ENCODE peak calls at places on chromosomes 5 and 9, in ten cellular contexts. D is H7, I is MM.1S, H is heart right ventricle, Q is kidney epithelial cell, A is lung, S is aorta, G is HepG2, V is adipocyte, Y is small intestine. U is an unnamed sample.

GRCh38 chr9:125156551-125156950 is 13.2 kb upstream of the SCAI start:
- DNase-seq in D (no peak), I (no peak), H (no peak), Q (no peak), A (no peak), S (no peak), G (no peak), V (no peak), Y (no peak), U (no peak)

GRCh38 chr5:93576015-93576414 is 5.0 kb downstream of the NR2F1-AS1 start:
- DNase-seq in D (peak; percentile 4), I (no peak), H (no peak), Q (no peak), A (no peak), S (no peak), G (no peak), V (no peak), Y (no peak), U (no peak)

GRCh38 chr5:75510836-75511434 is 494 bp downstream of the CERT1 start:
- DNase-seq in D (peak; percentile 69), I (peak; percentile 16), H (peak; percentile 52), Q (no peak), A (peak; percentile 59), S (peak; percentile 86), G (peak; percentile 3), V (peak; percentile 70), Y (peak; percentile 69), U (peak; percentile 38)

GRCh38 chr5:54180616-54181015 is 129.8 kb downstream of the ARL15 start:
- DNase-seq in D (no peak), I (no peak), H (no peak), Q (no peak), A (no peak), S (no peak), G (no peak), V (peak; percentile 72), Y (no peak), U (no peak)

GRCh38 chr5:143488372-143488771 is 84.9 kb upstream of the NR3C1 start:
- DNase-seq in D (no peak), I (no peak), H (no peak), Q (no peak), A (no peak), S (no peak), G (no peak), V (no peak), Y (no peak), U (no peak)

GRCh38 chr5:60586307-60586901 is 113.6 kb downstream of the DEPDC1B start:
- DNase-seq in D (no peak), I (peak; percentile 37), H (no peak), Q (no peak), A (no peak), S (no peak), G (peak; percentile 54), V (peak; percentile 58), Y (peak; percentile 6), U (no peak)

GRCh38 chr9:93575706-93576295 is 583 bp upstream of the PHF2 start:
- DNase-seq in D (peak; percentile 83), I (peak; percentile 37), H (peak; percentile 54), Q (no peak), A (peak; percentile 58), S (peak; percentile 81), G (no peak), V (peak; percentile 58), Y (peak; percentile 37), U (peak; percentile 41)

GRCh38 chr9:19876569-19877316 is 87.9 kb upstream of the SLC24A2 start:
- DNase-seq in D (no peak), I (no peak), H (no peak), Q (no peak), A (no peak), S (no peak), G (no peak), V (peak; percentile 5), Y (no peak), U (no peak)

GRCh38 chr9:3498691-3499090 is 27.1 kb downstream of the RFX3 start:
- DNase-seq in D (no peak), I (no peak), H (no peak), Q (peak; percentile 12), A (no peak), S (no peak), G (no peak), V (no peak), Y (peak; percentile 10), U (no peak)

GRCh38 chr5:116637149-116637740 is 62.6 kb upstream of the SEMA6A start:
- DNase-seq in D (no peak), I (no peak), H (no peak), Q (no peak), A (no peak), S (no peak), G (no peak), V (no peak), Y (no peak), U (no peak)

GRCh38 chr9:80078826-80079225 is 507.1 kb downstream of the TLE4 start:
- DNase-seq in D (no peak), I (no peak), H (no peak), Q (no peak), A (no peak), S (no peak), G (no peak), V (no peak), Y (no peak), U (no peak)

GRCh38 chr5:100797863-100798262 is 105.2 kb downstream of the ST8SIA4 start:
- DNase-seq in D (no peak), I (no peak), H (no peak), Q (peak; percentile 31), A (no peak), S (no peak), G (no peak), V (peak; percentile 53), Y (no peak), U (no peak)

GRCh38 chr5:15748266-15748665 is 248.3 kb downstream of the FBXL7 start:
- DNase-seq in D (no peak), I (peak; percentile 14), H (no peak), Q (no peak), A (no peak), S (no peak), G (no peak), V (no peak), Y (no peak), U (no peak)

DNA sequence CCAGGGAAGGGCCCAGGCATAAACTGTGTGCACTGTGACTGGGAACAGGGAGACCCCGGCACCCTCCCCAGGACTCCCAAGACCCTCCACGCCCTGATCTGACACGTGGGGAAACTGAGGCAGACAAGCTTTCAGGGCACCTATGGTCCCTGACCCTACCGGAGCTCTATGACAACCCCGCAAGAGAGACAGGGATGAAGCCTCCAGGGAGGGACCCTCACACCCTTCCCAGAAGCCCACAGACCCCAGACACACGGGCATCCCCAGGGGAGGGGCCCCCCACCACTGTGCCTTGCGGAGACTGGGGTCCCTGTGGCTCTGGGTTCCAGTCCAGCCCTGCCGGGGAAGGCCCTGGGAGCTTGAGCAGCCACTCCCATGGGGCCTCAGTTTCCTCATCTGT is 6.4 kb upstream of the EGFL7 start:
- DNase-seq in D (no peak), I (no peak), H (peak; percentile 9), Q (no peak), A (no peak), S (no peak), G (no peak), V (no peak), Y (no peak), U (no peak)
- H3K27me3 ChIP-seq in D (no peaks in the 10 kb centered on the region), I (peaks cover 96% of the 10 kb centered on the region), H (peaks cover 9% of the 10 kb centered on the region), Q (peaks cover 28% of the 10 kb centered on the region), A (no peaks in the 10 kb centered on the region), S (no peaks in the 10 kb centered on the region), G (peaks cover 41% of the 10 kb centered on the region), V (peaks cover 33% of the 10 kb centered on the region), Y (peaks cover 16% of the 10 kb centered on the region), U (no peaks in the 10 kb centered on the region)

GRCh38 chr5:73311291-73312110 is 137.1 kb downstream of the FOXD1 start:
- DNase-seq in D (peak; percentile 72), I (no peak), H (peak; percentile 8), Q (peak; percentile 65), A (no peak), S (peak; percentile 85), G (no peak), V (peak; percentile 60), Y (no peak), U (peak; percentile 94)
- H3K4me3 ChIP-seq in D (peak overlapping the region; percentile 15), I (no peak overlapping the region), H (peak overlapping the region; percentile 20), Q (no peak overlapping the region), A (no peak overlapping the region), S (no peak overlapping the region), G (no peak overlapping the region), V (peak overlapping the region; percentile 61), Y (no peak overlapping the region), U (peak overlapping the region; percentile 1)

DNA sequence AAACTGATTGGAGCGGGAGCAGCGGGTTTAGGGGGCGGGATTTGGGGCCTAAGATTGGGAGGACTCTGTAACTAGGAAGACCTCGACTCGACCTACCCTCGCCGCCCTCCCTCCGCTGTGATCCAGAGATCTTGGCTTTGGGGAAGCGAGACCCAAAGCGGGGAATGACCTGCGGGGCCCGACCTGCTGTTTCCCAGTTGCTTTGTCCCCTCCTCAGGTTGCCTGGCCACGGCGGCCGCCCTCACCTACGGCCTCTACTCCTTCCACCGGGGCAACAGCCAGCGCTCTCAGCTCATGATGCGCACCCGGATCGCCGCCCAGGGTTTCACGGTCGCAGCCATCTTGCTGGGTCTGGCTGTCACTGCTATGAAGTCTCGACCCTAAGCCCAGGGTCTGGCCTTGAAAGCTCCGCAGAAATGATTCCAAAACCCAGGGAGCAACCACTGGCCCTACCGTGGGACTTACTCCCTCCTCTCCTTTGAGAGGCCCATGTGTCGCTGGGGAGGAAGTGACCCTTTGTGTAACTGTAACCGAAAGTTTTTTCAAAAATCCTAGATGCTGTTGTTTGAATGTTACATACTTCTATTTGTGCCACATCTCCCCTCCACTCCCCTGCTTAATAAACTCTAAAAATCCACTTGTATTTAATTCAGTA is 690 bp downstream of the HIGD2A start:
- DNase-seq in D (peak; percentile 98), I (no peak), H (no peak), Q (no peak), A (no peak), S (no peak), G (no peak), V (no peak), Y (no peak), U (no peak)
- H3K36me3 ChIP-seq in D (peaks cover 11% of the 10 kb centered on the region), I (peaks cover 14% of the 10 kb centered on the region), H (peaks cover 59% of the 10 kb centered on the region), Q (peaks cover 2% of the 10 kb centered on the region), A (peaks cover 32% of the 10 kb centered on the region), S (no peaks in the 10 kb centered on the region), G (peaks cover 3% of the 10 kb centered on the region), V (peaks cover 54% of the 10 kb centered on the region), Y (peaks cover 2% of the 10 kb centered on the region), U (peaks cover 87% of the 10 kb centered on the region)

GRCh38 chr5:41508696-41509398 is 1.6 kb downstream of the PLCXD3 start:
- DNase-seq in D (no peak), I (no peak), H (no peak), Q (no peak), A (no peak), S (no peak), G (no peak), V (peak; percentile 4), Y (no peak), U (no peak)

GRCh38 chr5:41508186-41508585 is 2.2 kb downstream of the PLCXD3 start:
- DNase-seq in D (no peak), I (no peak), H (no peak), Q (no peak), A (no peak), S (no peak), G (no peak), V (peak; percentile 5), Y (no peak), U (no peak)

GRCh38 chr5:41510176-41510831 is at the start of gene PLCXD3:
- DNase-seq in D (peak; percentile 61), I (no peak), H (peak; percentile 45), Q (no peak), A (peak; percentile 28), S (peak; percentile 72), G (no peak), V (peak; percentile 34), Y (peak; percentile 43), U (peak; percentile 14)

GRCh38 chr5:41509399-41510175 is 814 bp downstream of the PLCXD3 start:
- DNase-seq in D (peak; percentile 23), I (no peak), H (no peak), Q (no peak), A (no peak), S (peak; percentile 62), G (no peak), V (no peak), Y (no peak), U (no peak)

GRCh38 chr5:41507501-41507900 is 2.9 kb downstream of the PLCXD3 start:
- DNase-seq in D (no peak), I (no peak), H (no peak), Q (no peak), A (no peak), S (no peak), G (no peak), V (no peak), Y (no peak), U (no peak)
- H3K27me3 ChIP-seq in D (peaks cover 29% of the 10 kb centered on the region), I (no peaks in the 10 kb centered on the region), H (no peaks in the 10 kb centered on the region), Q (peaks cover 25% of the 10 kb centered on the region), A (no peaks in the 10 kb centered on the region), S (no peaks in the 10 kb centered on the region), G (no peaks in the 10 kb centered on the region), V (peaks cover 10% of the 10 kb centered on the region), Y (peaks cover 14% of the 10 kb centered on the region), U (peaks cover 7% of the 10 kb centered on the region)